ENCODE peak calls at places on chromosomes 12 and 14, in nine cellular contexts. V is spleen, J is BJ, Q is GM13976, W is GM20000, E is chondrocyte, S is astrocyte of the spinal cord, A is A673, R is A549. B is an unnamed sample.
A peak's percentile ranks its signal among the peaks of the same experiment; 100 is the strongest.

GRCh38 chr14:87975636-87976035 is 17.3 kb downstream of the GALC start:
- DNase-seq in J (no peak), A (no peak), E (no peak), Q (no peak), V (no peak), R (no peak), S (peak; percentile 2), W (no peak), B (no peak)

GRCh38 chr12:8698132-8698829 is 490 bp downstream of the RIMKLB start:
- DNase-seq in E (no peak), J (no peak), R (peak; percentile 43), A (peak; percentile 38), S (peak; percentile 38), W (peak; percentile 70), V (peak; percentile 92), Q (peak; percentile 72), B (peak; percentile 69)

GRCh38 chr12:1217191-1217949 is 226.3 kb downstream of the ERC1 start:
- DNase-seq in J (peak; percentile 75), E (no peak), W (no peak), R (no peak), V (no peak), Q (no peak), S (peak; percentile 78), A (peak; percentile 38), B (peak; percentile 95)

GRCh38 chr12:10194160-10194559 is 15.3 kb downstream of the TMEM52B start:
- DNase-seq in W (no peak), Q (no peak), R (no peak), S (no peak), E (no peak), V (no peak), J (no peak), A (no peak), B (no peak)

GRCh38 chr12:130714091-130714590 is 2.0 kb downstream of the RIMBP2 start:
- DNase-seq in V (no peak), S (no peak), J (no peak), W (no peak), A (peak; percentile 54), E (no peak), R (no peak), Q (no peak), B (no peak)

GRCh38 chr12:70260610-70261009 is 17.4 kb downstream of the CNOT2 start:
- DNase-seq in S (no peak), E (no peak), R (no peak), Q (peak; percentile 25), A (no peak), J (no peak), W (peak; percentile 4), V (no peak), B (no peak)

GRCh38 chr12:21456291-21456780 is 18.9 kb downstream of the PYROXD1 start:
- DNase-seq in E (no peak), R (no peak), V (no peak), J (no peak), S (no peak), W (no peak), A (no peak), Q (no peak), B (no peak)

GRCh38 chr14:88005050-88005481 is at the start of gene GPR65:
- DNase-seq in Q (no peak), W (peak; percentile 49), S (no peak), V (no peak), R (no peak), J (no peak), A (no peak), E (no peak), B (no peak)

GRCh38 chr12:42187799-42188198 is 43.1 kb upstream of the GXYLT1 start:
- DNase-seq in R (no peak), W (no peak), A (no peak), Q (no peak), V (no peak), J (no peak), E (no peak), S (no peak), B (no peak)

GRCh38 chr12:49941556-49942511 is 8.7 kb upstream of the AQP2 start:
- DNase-seq in E (no peak), J (no peak), S (no peak), R (no peak), A (no peak), W (no peak), V (peak; percentile 60), Q (no peak), B (no peak)

GRCh38 chr12:46276756-46277155 is 7.9 kb upstream of the SLC38A1 start:
- DNase-seq in W (no peak), R (no peak), V (no peak), Q (no peak), A (no peak), S (no peak), J (no peak), E (no peak), B (no peak)

GRCh38 chr12:80175307-80175930 is 76.1 kb downstream of the OTOGL start:
- DNase-seq in R (no peak), A (no peak), S (no peak), V (no peak), J (no peak), Q (no peak), E (no peak), W (no peak), B (peak; percentile 8)

GRCh38 chr14:66746316-66747006 is 238.5 kb downstream of the GPHN start:
- DNase-seq in J (no peak), W (no peak), V (no peak), E (no peak), S (peak; percentile 57), A (peak; percentile 56), R (peak; percentile 14), Q (no peak), B (peak; percentile 6)

GRCh38 chr12:109596418-109597244 is 23.0 kb downstream of the MVK start:
- DNase-seq in J (no peak), W (peak; percentile 41), Q (no peak), V (no peak), A (no peak), R (no peak), E (no peak), S (no peak), B (no peak)

GRCh38 chr12:116368196-116369194 is 91.0 kb upstream of the MED13L start:
- DNase-seq in R (peak; percentile 88), J (no peak), Q (no peak), S (no peak), W (no peak), E (no peak), A (no peak), V (peak; percentile 53), B (no peak)

GRCh38 chr12:98883231-98883630 is 238.1 kb downstream of the APAF1 start:
- DNase-seq in W (no peak), J (no peak), A (no peak), Q (no peak), V (no peak), E (no peak), S (no peak), R (no peak), B (no peak)

GRCh38 chr14:105419305-105420091 is at the start of gene MTA1:
- DNase-seq in J (no peak), A (peak; percentile 74), S (no peak), E (no peak), R (no peak), W (peak; percentile 96), Q (peak; percentile 90), V (peak; percentile 88), B (peak; percentile 29)

GRCh38 chr14:50342211-50343080 is 30.3 kb downstream of the DMAC2L start:
- DNase-seq in V (peak; percentile 87), W (peak; percentile 71), E (no peak), J (peak; percentile 58), R (peak; percentile 21), A (peak; percentile 59), S (peak; percentile 75), Q (peak; percentile 70), B (peak; percentile 21)
- TF ChIP-seq CTCF in V (peak; percentile 27), W (peak; percentile 68), E (peak; percentile 80), J (peak; percentile 40), R (peak; percentile 27), A (peak; percentile 42), S (peak; percentile 54), Q (peak; percentile 70), B (no peak)

GRCh38 chr12:43332977-43333649 is 218.9 kb downstream of the ADAMTS20 start:
- DNase-seq in Q (no peak), J (no peak), R (no peak), S (peak; percentile 48), E (no peak), W (no peak), V (no peak), A (no peak), B (no peak)

GRCh38 chr12:43333650-43334043 is 218.4 kb downstream of the ADAMTS20 start:
- DNase-seq in V (no peak), R (no peak), E (no peak), J (no peak), A (no peak), Q (no peak), W (no peak), S (no peak), B (no peak)

GRCh38 chr12:43337571-43338497 is 214.2 kb downstream of the ADAMTS20 start:
- DNase-seq in E (no peak), A (no peak), Q (peak; percentile 7), R (no peak), J (peak; percentile 28), W (peak; percentile 6), S (peak; percentile 18), V (no peak), B (no peak)

GRCh38 chr12:43338848-43339526 is 213.0 kb downstream of the ADAMTS20 start:
- DNase-seq in A (peak; percentile 64), J (peak; percentile 48), V (no peak), Q (peak; percentile 12), W (peak; percentile 18), S (peak; percentile 86), E (no peak), R (peak; percentile 5), B (peak; percentile 9)

DNA sequence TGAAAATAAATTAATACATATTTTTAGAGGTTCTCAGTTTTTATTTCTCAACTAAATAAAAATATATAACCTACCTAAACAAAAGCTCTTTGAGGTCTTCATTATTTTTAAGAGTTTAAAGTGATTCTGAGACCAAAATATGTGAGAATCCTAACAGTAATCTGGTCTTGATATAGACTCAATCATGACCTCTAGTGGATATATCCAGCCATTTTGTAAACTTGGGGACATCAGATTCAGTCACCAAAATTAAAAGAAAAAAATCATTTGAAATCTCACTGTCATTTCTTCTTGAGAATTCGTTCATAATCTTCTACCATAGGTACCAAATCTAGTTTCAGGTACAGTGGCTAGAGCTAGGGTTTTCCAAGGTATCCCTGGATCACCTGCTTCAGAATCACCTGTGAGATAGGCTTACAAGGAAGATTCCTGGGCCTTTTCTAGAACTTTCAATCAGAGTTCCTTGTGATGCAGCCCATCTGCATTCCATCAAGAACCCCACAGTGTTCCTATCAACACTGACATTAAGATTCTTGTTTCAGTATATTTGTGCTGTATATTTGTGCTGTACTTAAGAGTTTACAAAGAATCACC is 214.9 kb downstream of the ADAMTS20 start:
- DNase-seq in E (no peak), V (no peak), J (no peak), Q (peak; percentile 15), W (peak; percentile 17), R (peak; percentile 14), A (peak; percentile 42), S (peak; percentile 66), B (no peak)
- TF ChIP-seq CTCF in E (peak; percentile 90), V (peak; percentile 38), J (peak; percentile 49), Q (peak; percentile 21), W (no peak), R (peak; percentile 53), A (peak; percentile 62), S (peak; percentile 52), B (peak; percentile 77)

GRCh38 chr14:32252030-32252670 is 49.1 kb upstream of the RNU6-8 start:
- DNase-seq in J (no peak), Q (peak; percentile 65), A (peak; percentile 85), S (peak; percentile 85), W (peak; percentile 61), R (peak; percentile 60), V (no peak), E (no peak), B (peak; percentile 50)
- TF ChIP-seq CTCF in J (peak; percentile 86), Q (peak; percentile 74), A (peak; percentile 90), S (peak; percentile 86), W (peak; percentile 57), R (peak; percentile 90), V (peak; percentile 82), E (peak; percentile 93), B (peak; percentile 74)

GRCh38 chr14:40870252-40870651 is 736.4 kb upstream of the LRFN5 start:
- DNase-seq in A (peak; percentile 3), J (no peak), V (no peak), S (no peak), W (no peak), E (no peak), R (no peak), Q (no peak), B (no peak)
- TF ChIP-seq CTCF in A (peak; percentile 22), J (no peak), V (no peak), S (no peak), W (no peak), E (peak; percentile 72), R (no peak), Q (no peak), B (no peak)

B was measured in PC-9.